ENCODE peak calls at places on chromosome 2, in eight cellular contexts. C is aorta; P is astrocyte; V is CD8-positive, alpha-beta memory T cell; N is adipocyte; B is pancreas; Q is psoas muscle; G is left ventricle myocardium inferior. F is an unnamed sample. For H3K27me3 and H3K4me1, the result is how much of the 10 kb centered on the place peaks cover.

GRCh38 chr2:232890896-232891601 is 21.0 kb downstream of the SNORC start:
- DNase-seq in C (peak), P (no peak), V (no peak), N (peak), B (peak), Q (peak), G (peak), F (peak)

GRCh38 chr2:239190921-239191885 is 209.6 kb downstream of the HDAC4 start:
- DNase-seq in C (peak), P (no peak), V (no peak), N (no peak), B (peak), Q (no peak), G (peak), F (no peak)

GRCh38 chr2:190662754-190663153 is 13.9 kb downstream of the NAB1 start:
- DNase-seq in C (no peak), P (no peak), V (no peak), N (no peak), B (no peak), Q (no peak), G (no peak), F (no peak)

GRCh38 chr2:240436626-240437180 is 1.2 kb downstream of the GPC1 start:
- DNase-seq in C (no peak), P (peak), V (no peak), N (peak), B (peak), Q (peak), G (peak), F (peak)

GRCh38 chr2:131016826-131017596 is 76.2 kb downstream of the FAM168B start:
- DNase-seq in C (no peak), P (peak), V (no peak), N (peak), B (no peak), Q (no peak), G (no peak), F (peak)

GRCh38 chr2:45256173-45256866 is 247.1 kb upstream of the SIX2 start:
- DNase-seq in C (peak), P (no peak), V (no peak), N (no peak), B (no peak), Q (peak), G (no peak), F (no peak)

GRCh38 chr2:197241590-197241989 is 69.0 kb downstream of the ANKRD44 start:
- DNase-seq in C (no peak), P (no peak), V (no peak), N (no peak), B (no peak), Q (no peak), G (no peak), F (no peak)

GRCh38 chr2:217366996-217367395 is 507.1 kb upstream of the TNP1 start:
- DNase-seq in C (no peak), P (peak), V (no peak), N (no peak), B (no peak), Q (no peak), G (no peak), F (no peak)

GRCh38 chr2:133456156-133456555 is 112.1 kb downstream of the NCKAP5 start:
- DNase-seq in C (no peak), P (no peak), V (no peak), N (no peak), B (no peak), Q (no peak), G (no peak), F (no peak)

GRCh38 chr2:190466819-190467444 is 58.8 kb downstream of the MFSD6 start:
- DNase-seq in C (no peak), P (no peak), V (no peak), N (no peak), B (no peak), Q (no peak), G (no peak), F (no peak)

GRCh38 chr2:113886479-113887383 is 3.2 kb upstream of the ACTR3 start:
- DNase-seq in C (no peak), P (peak), V (no peak), N (peak), B (no peak), Q (peak), G (peak), F (no peak)

GRCh38 chr2:53881360-53881759 is 21.6 kb upstream of the GPR75 start:
- DNase-seq in C (no peak), P (no peak), V (no peak), N (no peak), B (no peak), Q (no peak), G (no peak), F (no peak)

GRCh38 chr2:31322376-31322775 is 88.4 kb downstream of the EHD3 start:
- DNase-seq in C (no peak), P (no peak), V (no peak), N (peak), B (no peak), Q (no peak), G (peak), F (no peak)

GRCh38 chr2:30688956-30689401 is 118.3 kb downstream of the CAPN13 start:
- DNase-seq in C (peak), P (no peak), V (no peak), N (no peak), B (peak), Q (no peak), G (peak), F (peak)

GRCh38 chr2:143824796-143825195 is 695.1 kb downstream of the ZEB2 start:
- DNase-seq in C (no peak), P (no peak), V (no peak), N (no peak), B (no peak), Q (no peak), G (no peak), F (no peak)

GRCh38 chr2:127567351-127567854 is 31.9 kb downstream of the MYO7B start:
- DNase-seq in C (no peak), P (no peak), V (no peak), N (no peak), B (no peak), Q (no peak), G (no peak), F (no peak)

GRCh38 chr2:174772492-174772801 is 8.2 kb upstream of the CHRNA1 start:
- DNase-seq in C (no peak), P (no peak), V (no peak), N (no peak), B (no peak), Q (no peak), G (no peak), F (no peak)

GRCh38 chr2:105553538-105554196 is 154.8 kb upstream of the FHL2 start:
- DNase-seq in C (no peak), P (peak), V (no peak), N (peak), B (no peak), Q (no peak), G (no peak), F (no peak)

GRCh38 chr2:41906325-41906700 is 141.5 kb upstream of the PKDCC start:
- DNase-seq in C (no peak), P (no peak), V (no peak), N (peak), B (no peak), Q (no peak), G (no peak), F (peak)

GRCh38 chr2:239544846-239545465 is 144.1 kb upstream of the HDAC4 start:
- DNase-seq in C (no peak), P (no peak), V (peak), N (no peak), B (no peak), Q (no peak), G (no peak), F (no peak)

GRCh38 chr2:155708052-155708451 is 624.5 kb downstream of the NR4A2 start:
- DNase-seq in C (no peak), P (no peak), V (no peak), N (no peak), B (no peak), Q (no peak), G (no peak), F (no peak)

GRCh38 chr2:232336241-232336736 is 42.3 kb upstream of the ALPP start:
- DNase-seq in C (peak), P (no peak), V (no peak), N (no peak), B (peak), Q (no peak), G (no peak), F (no peak)

GRCh38 chr2:235325126-235325525 is 168.7 kb upstream of the AGAP1 start:
- DNase-seq in C (no peak), P (no peak), V (no peak), N (no peak), B (no peak), Q (no peak), G (no peak), F (no peak)

DNA sequence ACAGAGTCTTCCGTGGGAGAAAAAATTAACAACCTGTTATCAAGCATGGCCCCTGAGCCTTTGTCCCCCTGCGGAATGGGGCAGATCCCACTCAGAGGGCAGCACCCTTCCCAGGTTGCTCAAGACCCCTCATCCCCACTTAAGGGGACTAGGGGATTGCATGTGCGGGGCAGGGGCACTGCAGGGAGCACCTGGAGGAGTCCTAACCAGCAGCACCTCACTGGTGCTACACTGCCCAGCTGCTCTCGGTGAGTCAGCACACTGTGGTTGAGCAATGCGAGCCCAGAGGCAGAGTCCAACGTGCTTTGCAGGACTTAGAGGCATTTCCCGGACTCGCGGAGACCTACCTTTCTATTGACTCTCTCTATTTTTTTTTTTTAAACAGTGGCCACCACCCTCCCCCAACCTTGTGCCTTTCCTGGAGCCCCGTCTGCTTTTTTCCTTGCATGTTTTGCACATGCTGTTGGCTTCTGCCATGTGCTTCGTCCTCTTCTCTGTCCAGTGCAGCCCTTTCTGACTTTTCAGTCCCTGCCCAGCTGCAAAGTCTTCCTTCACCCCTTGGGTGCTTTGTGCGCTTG is 74.0 kb downstream of the IL1R2 start:
- DNase-seq in C (no peak), P (peak), V (no peak), N (peak), B (no peak), Q (peak), G (no peak), F (no peak)
- H3K27me3 ChIP-seq in C (under half), P (under half), V (under half), N (under half), B (under half), Q (under half), G (under half), F (under half)

GRCh38 chr2:16401761-16402300 is 263.8 kb downstream of the CYRIA start:
- DNase-seq in C (no peak), P (no peak), V (no peak), N (no peak), B (no peak), Q (no peak), G (no peak), F (no peak)
- H3K4me1 ChIP-seq in C (under half), P (under half), V (under half), N (under half), B (under half), Q (under half), G (under half), F (under half)

GRCh38 chr2:12287220-12287751 is 429.4 kb upstream of the TRIB2 start:
- DNase-seq in C (no peak), P (no peak), V (no peak), N (no peak), B (no peak), Q (no peak), G (peak), F (peak)

GRCh38 chr2:12286347-12286746 is 430.4 kb upstream of the TRIB2 start:
- DNase-seq in C (no peak), P (no peak), V (no peak), N (no peak), B (no peak), Q (no peak), G (no peak), F (no peak)

GRCh38 chr2:12289105-12289802 is 427.5 kb upstream of the TRIB2 start:
- DNase-seq in C (no peak), P (no peak), V (no peak), N (no peak), B (no peak), Q (no peak), G (no peak), F (peak)

GRCh38 chr2:12291303-12291702 is 425.4 kb upstream of the TRIB2 start:
- DNase-seq in C (no peak), P (no peak), V (no peak), N (no peak), B (no peak), Q (no peak), G (no peak), F (no peak)

DNA sequence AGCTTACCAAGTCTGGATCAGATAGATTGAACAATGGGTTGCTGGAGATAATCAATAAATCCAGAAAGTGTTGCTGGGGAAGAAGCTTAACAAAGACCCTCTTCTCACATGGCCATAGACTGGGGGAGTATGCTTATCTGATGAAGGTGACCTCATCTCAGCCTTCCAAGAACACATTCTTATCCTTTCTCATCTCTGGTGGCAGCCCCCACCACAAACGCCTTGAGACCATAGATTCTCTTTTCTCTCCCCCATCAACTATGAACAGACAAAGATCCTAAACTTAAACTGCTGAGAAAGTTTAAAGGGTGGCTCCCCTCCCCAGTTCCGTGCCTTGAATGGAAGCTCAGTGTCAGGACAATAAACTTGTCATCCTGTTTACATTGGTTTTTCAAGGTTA is 428.7 kb upstream of the TRIB2 start:
- DNase-seq in C (no peak), P (no peak), V (no peak), N (no peak), B (no peak), Q (no peak), G (no peak), F (no peak)
- H3K4me3 ChIP-seq in C (no peak), P (no peak), V (no peak), N (no peak), B (no peak), Q (no peak), G (no peak), F (no peak)

GRCh38 chr2:26883971-26884370 is 36.0 kb downstream of the DPYSL5 start:
- DNase-seq in C (no peak), P (no peak), V (no peak), N (no peak), B (no peak), Q (no peak), G (no peak), F (no peak)

GRCh38 chr2:26887142-26887541 is 39.2 kb downstream of the DPYSL5 start:
- DNase-seq in C (no peak), P (no peak), V (no peak), N (no peak), B (no peak), Q (no peak), G (peak), F (no peak)

GRCh38 chr2:26889796-26890195 is 41.9 kb downstream of the DPYSL5 start:
- DNase-seq in C (no peak), P (no peak), V (no peak), N (no peak), B (no peak), Q (no peak), G (no peak), F (no peak)

GRCh38 chr2:26884486-26884885 is 36.6 kb downstream of the DPYSL5 start:
- DNase-seq in C (no peak), P (no peak), V (no peak), N (no peak), B (no peak), Q (no peak), G (no peak), F (no peak)

DNA sequence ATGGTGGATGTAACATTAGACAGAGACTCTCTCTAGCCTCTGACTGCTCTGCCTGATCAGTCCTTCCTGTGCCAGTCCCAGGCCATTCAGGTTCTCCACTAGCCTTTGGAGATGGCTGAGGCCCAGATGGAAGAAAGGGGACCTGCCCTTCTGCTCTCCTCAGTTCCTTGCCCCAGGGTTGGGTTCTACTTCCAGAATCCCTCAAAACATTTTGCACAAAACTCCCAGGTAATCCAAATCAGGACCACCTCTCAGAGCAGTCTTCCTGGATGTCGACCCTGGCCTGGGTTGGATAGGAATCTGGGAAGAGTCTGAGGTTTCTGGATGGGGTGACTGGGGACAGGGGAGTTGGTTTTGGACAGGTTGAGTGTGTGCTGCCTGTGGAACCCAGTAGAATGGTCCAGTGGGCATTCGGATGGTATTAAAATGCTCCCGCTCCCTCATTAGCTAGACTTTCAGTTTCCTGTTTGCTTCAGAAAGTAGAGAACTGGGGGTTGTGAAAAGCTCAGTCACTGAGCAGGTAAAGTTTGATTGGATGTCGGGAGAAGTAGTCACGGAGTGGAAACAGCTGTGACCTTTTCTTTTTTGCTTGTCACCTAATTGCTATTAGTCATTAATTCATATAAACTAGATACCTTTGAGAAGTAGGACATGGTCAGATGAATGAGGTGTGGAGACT is 37.9 kb downstream of the DPYSL5 start:
- DNase-seq in C (no peak), P (no peak), V (no peak), N (no peak), B (no peak), Q (no peak), G (no peak), F (no peak)
- H3K27me3 ChIP-seq in C (under half), P (under half), V (under half), N (half or more), B (under half), Q (under half), G (under half), F (under half)

F was measured in cardiac muscle cell.